ENCODE peak calls at places on chromosomes 5 and 9, in seven cellular contexts. W, H, B, O, Y, L and V are unnamed samples.
A peak's percentile ranks its signal among the peaks of the same experiment; 100 is the strongest.

GRCh38 chr5:114101153-114101552 is 260.7 kb upstream of the KCNN2 start:
- DNase-seq in W (no peak), H (no peak), B (no peak), O (peak; percentile 91), Y (peak; percentile 33), L (peak; percentile 33), V (no peak)

GRCh38 chr9:114467226-114467750 is 38.0 kb downstream of the WHRN start:
- DNase-seq in W (no peak), H (no peak), B (peak; percentile 82), O (no peak), Y (no peak), L (no peak), V (no peak)

GRCh38 chr5:8470489-8470888 is 601.5 kb downstream of the MTRR start:
- DNase-seq in W (no peak), H (no peak), B (no peak), O (no peak), Y (no peak), L (no peak), V (no peak)

GRCh38 chr5:81971086-81971693 is 633 bp upstream of the ATG10 start:
- DNase-seq in W (no peak), H (no peak), B (no peak), O (peak; percentile 64), Y (peak; percentile 40), L (peak; percentile 31), V (no peak)

GRCh38 chr9:117678882-117679281 is 25.3 kb upstream of the TLR4 start:
- DNase-seq in W (no peak), H (no peak), B (no peak), O (no peak), Y (no peak), L (no peak), V (no peak)

GRCh38 chr5:130237721-130238120 is 333.5 kb downstream of the CHSY3 start:
- DNase-seq in W (no peak), H (no peak), B (no peak), O (no peak), Y (no peak), L (no peak), V (no peak)

GRCh38 chr5:107324071-107324470 is 346.7 kb downstream of the EFNA5 start:
- DNase-seq in W (no peak), H (no peak), B (no peak), O (peak; percentile 42), Y (no peak), L (no peak), V (no peak)

GRCh38 chr9:125513634-125514413 is 193.2 kb downstream of the MAPKAP1 start:
- DNase-seq in W (peak; percentile 68), H (no peak), B (no peak), O (peak; percentile 86), Y (no peak), L (peak; percentile 75), V (no peak)

GRCh38 chr5:159442210-159442850 is 112.0 kb upstream of the IL12B start:
- DNase-seq in W (no peak), H (no peak), B (no peak), O (no peak), Y (no peak), L (peak; percentile 24), V (no peak)

GRCh38 chr9:106587021-106587420 is 275.9 kb upstream of the ZNF462 start:
- DNase-seq in W (no peak), H (no peak), B (no peak), O (no peak), Y (no peak), L (no peak), V (no peak)

GRCh38 chr9:97534185-97534584 is 32.7 kb downstream of the TMOD1 start:
- DNase-seq in W (no peak), H (no peak), B (peak; percentile 11), O (no peak), Y (no peak), L (no peak), V (no peak)

GRCh38 chr5:136063778-136064465 is 35.1 kb downstream of the TGFBI start:
- DNase-seq in W (no peak), H (no peak), B (peak; percentile 60), O (no peak), Y (no peak), L (no peak), V (no peak)

GRCh38 chr5:172496671-172497371 is 42.5 kb upstream of the SH3PXD2B start:
- DNase-seq in W (no peak), H (peak; percentile 66), B (peak; percentile 83), O (peak; percentile 33), Y (no peak), L (peak; percentile 24), V (peak; percentile 10)

GRCh38 chr9:137506702-137507171 is 43.5 kb downstream of the PNPLA7 start:
- DNase-seq in W (no peak), H (no peak), B (no peak), O (no peak), Y (no peak), L (no peak), V (no peak)